ENCODE peak calls at places on chromosome 4, in six cellular contexts. One of them, this sample, is unnamed.

GRCh38 chr4:85005865-85006377 is 39.4 kb upstream of the WDFY3 start:
- DNase-seq in neural progenitor cell: no peak
- DNase-seq in HCT116: no peak
- DNase-seq in OCI-LY7: no peak
- DNase-seq in GM23248: peak; percentile 93
- DNase-seq in SK-N-SH: no peak
- DNase-seq in this sample: no peak

GRCh38 chr4:181701219-181701618 is 542.0 kb upstream of the TENM3 start:
- DNase-seq in neural progenitor cell: no peak
- DNase-seq in HCT116: no peak
- DNase-seq in OCI-LY7: no peak
- DNase-seq in GM23248: no peak
- DNase-seq in SK-N-SH: no peak
- DNase-seq in this sample: no peak

GRCh38 chr4:82578935-82579334 is 17.1 kb upstream of the TMEM150C start:
- DNase-seq in neural progenitor cell: no peak
- DNase-seq in HCT116: peak; percentile 19
- DNase-seq in OCI-LY7: no peak
- DNase-seq in GM23248: peak; percentile 7
- DNase-seq in SK-N-SH: no peak
- DNase-seq in this sample: no peak

GRCh38 chr4:135281230-135281629 is 1079.6 kb upstream of the PABPC4L start:
- DNase-seq in neural progenitor cell: no peak
- DNase-seq in HCT116: no peak
- DNase-seq in OCI-LY7: no peak
- DNase-seq in GM23248: no peak
- DNase-seq in SK-N-SH: no peak
- DNase-seq in this sample: no peak

GRCh38 chr4:136383126-136383525 is 1149.2 kb downstream of the PCDH18 start:
- DNase-seq in neural progenitor cell: no peak
- DNase-seq in HCT116: no peak
- DNase-seq in OCI-LY7: no peak
- DNase-seq in GM23248: no peak
- DNase-seq in SK-N-SH: no peak
- DNase-seq in this sample: no peak

GRCh38 chr4:121072836-121073362 is 564 bp upstream of the NDNF start:
- DNase-seq in neural progenitor cell: peak; percentile 66
- DNase-seq in HCT116: no peak
- DNase-seq in OCI-LY7: no peak
- DNase-seq in GM23248: peak; percentile 35
- DNase-seq in SK-N-SH: peak; percentile 25
- DNase-seq in this sample: peak; percentile 34

GRCh38 chr4:158890294-158890693 is 121.5 kb downstream of the FNIP2 start:
- DNase-seq in neural progenitor cell: no peak
- DNase-seq in HCT116: no peak
- DNase-seq in OCI-LY7: no peak
- DNase-seq in GM23248: no peak
- DNase-seq in SK-N-SH: no peak
- DNase-seq in this sample: no peak

GRCh38 chr4:149218672-149219071 is 597.0 kb downstream of the IQCM start:
- DNase-seq in neural progenitor cell: no peak
- DNase-seq in HCT116: no peak
- DNase-seq in OCI-LY7: no peak
- DNase-seq in GM23248: no peak
- DNase-seq in SK-N-SH: no peak
- DNase-seq in this sample: no peak

GRCh38 chr4:8100696-8101095 is 57.9 kb downstream of the ABLIM2 start:
- DNase-seq in neural progenitor cell: no peak
- DNase-seq in HCT116: no peak
- DNase-seq in OCI-LY7: no peak
- DNase-seq in GM23248: peak; percentile 26
- DNase-seq in SK-N-SH: no peak
- DNase-seq in this sample: no peak

GRCh38 chr4:11632488-11632887 is 203.8 kb upstream of the HS3ST1 start:
- DNase-seq in neural progenitor cell: no peak
- DNase-seq in HCT116: peak; percentile 95
- DNase-seq in OCI-LY7: no peak
- DNase-seq in GM23248: no peak
- DNase-seq in SK-N-SH: no peak
- DNase-seq in this sample: no peak

GRCh38 chr4:48483777-48484493 is 792 bp downstream of the SLC10A4 start:
- DNase-seq in neural progenitor cell: peak; percentile 29
- DNase-seq in HCT116: no peak
- DNase-seq in OCI-LY7: no peak
- DNase-seq in GM23248: peak; percentile 22
- DNase-seq in SK-N-SH: peak; percentile 79
- DNase-seq in this sample: peak; percentile 11

GRCh38 chr4:41509411-41510008 is 28.4 kb upstream of the LIMCH1 start:
- DNase-seq in neural progenitor cell: no peak
- DNase-seq in HCT116: no peak
- DNase-seq in OCI-LY7: no peak
- DNase-seq in GM23248: no peak
- DNase-seq in SK-N-SH: no peak
- DNase-seq in this sample: no peak

GRCh38 chr4:77819409-77819835 is 254 bp upstream of the CNOT6L start:
- DNase-seq in neural progenitor cell: no peak
- DNase-seq in HCT116: no peak
- DNase-seq in OCI-LY7: peak; percentile 75
- DNase-seq in GM23248: peak; percentile 82
- DNase-seq in SK-N-SH: peak; percentile 73
- DNase-seq in this sample: peak; percentile 81

GRCh38 chr4:143653031-143653430 is 47.4 kb downstream of the FREM3 start:
- DNase-seq in neural progenitor cell: no peak
- DNase-seq in HCT116: no peak
- DNase-seq in OCI-LY7: no peak
- DNase-seq in GM23248: no peak
- DNase-seq in SK-N-SH: no peak
- DNase-seq in this sample: no peak

GRCh38 chr4:17854076-17854475 is 43.3 kb downstream of the NCAPG start:
- DNase-seq in neural progenitor cell: no peak
- DNase-seq in HCT116: no peak
- DNase-seq in OCI-LY7: no peak
- DNase-seq in GM23248: no peak
- DNase-seq in SK-N-SH: no peak
- DNase-seq in this sample: no peak

GRCh38 chr4:7390906-7391636 is 43.7 kb downstream of the PSAPL1 start:
- DNase-seq in neural progenitor cell: no peak
- DNase-seq in HCT116: no peak
- DNase-seq in OCI-LY7: no peak
- DNase-seq in GM23248: no peak
- DNase-seq in SK-N-SH: peak; percentile 5
- DNase-seq in this sample: no peak

GRCh38 chr4:185381794-185382193 is 13.9 kb downstream of the LRP2BP start:
- DNase-seq in neural progenitor cell: no peak
- DNase-seq in HCT116: no peak
- DNase-seq in OCI-LY7: no peak
- DNase-seq in GM23248: peak; percentile 51
- DNase-seq in SK-N-SH: no peak
- DNase-seq in this sample: no peak

DNA sequence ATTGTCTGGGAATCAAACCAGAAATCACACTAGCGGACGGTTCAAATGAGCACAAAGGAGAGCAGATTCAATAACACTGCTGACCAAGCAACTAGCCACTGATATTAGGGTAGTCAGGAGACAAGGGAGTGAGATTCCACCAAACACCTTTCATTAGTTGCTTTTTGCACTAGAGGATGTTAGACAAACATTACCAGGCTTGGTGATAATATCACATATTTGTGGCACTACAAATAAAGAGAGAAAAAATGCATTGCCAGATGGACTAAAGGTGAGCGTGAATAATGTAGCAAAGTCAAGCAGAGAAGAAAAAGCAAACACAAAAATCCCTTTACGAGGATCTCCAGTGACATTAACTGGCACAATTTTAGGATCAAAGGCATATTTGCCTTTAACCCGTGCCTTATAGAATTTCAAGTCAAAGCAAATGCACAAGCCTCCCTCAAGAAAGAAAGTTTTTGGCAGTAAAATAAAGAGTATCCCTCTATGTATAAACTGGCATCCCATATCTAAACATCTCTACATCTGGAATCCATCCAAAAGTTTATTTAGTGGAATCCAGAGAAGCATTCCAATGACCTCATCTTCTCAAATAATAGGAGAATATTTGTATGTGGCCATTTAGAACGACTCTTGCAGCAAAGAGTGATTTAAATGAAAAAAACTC is 290.9 kb downstream of the KCTD8 start:
- DNase-seq in neural progenitor cell: no peak
- DNase-seq in HCT116: no peak
- DNase-seq in OCI-LY7: no peak
- DNase-seq in GM23248: peak; percentile 2
- DNase-seq in SK-N-SH: no peak
- DNase-seq in this sample: peak; percentile 46
- TF ChIP-seq EZH2phosphoT487 in neural progenitor cell: no peak
- TF ChIP-seq EZH2phosphoT487 in HCT116: no peak
- TF ChIP-seq EZH2phosphoT487 in OCI-LY7: no peak
- TF ChIP-seq EZH2phosphoT487 in GM23248: no peak
- TF ChIP-seq EZH2phosphoT487 in SK-N-SH: no peak
- TF ChIP-seq EZH2phosphoT487 in this sample: no peak

DNA sequence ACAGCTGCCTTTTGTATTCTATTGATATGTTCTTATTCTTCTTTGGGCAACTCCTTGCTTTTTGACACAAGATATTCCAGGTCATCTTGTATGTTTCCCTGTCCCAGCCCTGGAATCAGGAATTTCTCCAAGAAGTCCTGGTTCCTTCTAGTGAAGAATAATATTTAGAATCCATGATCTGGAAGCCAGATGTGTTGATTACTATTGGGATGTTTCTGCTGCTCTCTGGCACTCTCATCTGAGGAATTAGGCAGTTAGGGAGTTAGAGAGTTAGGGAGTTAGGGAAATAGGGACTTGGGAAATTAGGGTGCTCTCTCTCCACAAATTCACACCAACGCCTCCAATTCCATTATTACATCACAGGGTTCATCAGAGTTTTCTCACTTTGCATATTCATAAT is 191.2 kb downstream of the ZNF330 start:
- DNase-seq in neural progenitor cell: no peak
- DNase-seq in HCT116: no peak
- DNase-seq in OCI-LY7: no peak
- DNase-seq in GM23248: no peak
- DNase-seq in SK-N-SH: no peak
- DNase-seq in this sample: no peak
- TF ChIP-seq EZH2phosphoT487 in neural progenitor cell: no peak
- TF ChIP-seq EZH2phosphoT487 in HCT116: no peak
- TF ChIP-seq EZH2phosphoT487 in OCI-LY7: no peak
- TF ChIP-seq EZH2phosphoT487 in GM23248: no peak
- TF ChIP-seq EZH2phosphoT487 in SK-N-SH: no peak
- TF ChIP-seq EZH2phosphoT487 in this sample: no peak

GRCh38 chr4:114257516-114257915 is 278.1 kb upstream of the ARSJ start:
- DNase-seq in neural progenitor cell: no peak
- DNase-seq in HCT116: no peak
- DNase-seq in OCI-LY7: no peak
- DNase-seq in GM23248: peak; percentile 80
- DNase-seq in SK-N-SH: no peak
- DNase-seq in this sample: no peak
- TF ChIP-seq EZH2phosphoT487 in neural progenitor cell: no peak
- TF ChIP-seq EZH2phosphoT487 in HCT116: no peak
- TF ChIP-seq EZH2phosphoT487 in OCI-LY7: no peak
- TF ChIP-seq EZH2phosphoT487 in GM23248: no peak
- TF ChIP-seq EZH2phosphoT487 in SK-N-SH: no peak
- TF ChIP-seq EZH2phosphoT487 in this sample: no peak

DNA sequence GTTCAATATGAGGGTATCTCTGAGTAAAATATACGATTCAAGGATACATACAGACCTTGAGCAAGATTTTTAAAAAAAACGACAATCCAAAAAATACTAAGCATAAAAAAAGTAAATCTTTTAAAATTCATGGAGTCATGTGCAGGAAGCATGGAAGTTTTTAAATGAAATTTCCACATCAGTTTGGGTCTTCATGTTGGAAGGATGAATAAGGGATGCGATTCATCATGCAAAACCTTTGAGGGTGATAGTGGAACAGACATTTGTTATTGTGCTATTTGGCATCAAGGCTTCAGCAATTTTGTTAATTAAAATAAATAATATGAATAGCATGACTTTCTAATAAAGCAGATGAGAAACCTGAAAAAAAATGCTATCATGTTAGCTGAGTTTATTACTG is 815.0 kb upstream of the PCDH10 start:
- DNase-seq in neural progenitor cell: no peak
- DNase-seq in HCT116: no peak
- DNase-seq in OCI-LY7: no peak
- DNase-seq in GM23248: no peak
- DNase-seq in SK-N-SH: no peak
- DNase-seq in this sample: no peak
- TF ChIP-seq EZH2phosphoT487 in neural progenitor cell: no peak
- TF ChIP-seq EZH2phosphoT487 in HCT116: no peak
- TF ChIP-seq EZH2phosphoT487 in OCI-LY7: no peak
- TF ChIP-seq EZH2phosphoT487 in GM23248: no peak
- TF ChIP-seq EZH2phosphoT487 in SK-N-SH: no peak
- TF ChIP-seq EZH2phosphoT487 in this sample: no peak

GRCh38 chr4:114780205-114780604 is 181.6 kb downstream of the UGT8 start:
- DNase-seq in neural progenitor cell: peak; percentile 68
- DNase-seq in HCT116: peak; percentile 24
- DNase-seq in OCI-LY7: peak; percentile 4
- DNase-seq in GM23248: peak; percentile 52
- DNase-seq in SK-N-SH: peak; percentile 1
- DNase-seq in this sample: peak; percentile 51
- TF ChIP-seq EZH2phosphoT487 in neural progenitor cell: no peak
- TF ChIP-seq EZH2phosphoT487 in HCT116: no peak
- TF ChIP-seq EZH2phosphoT487 in OCI-LY7: no peak
- TF ChIP-seq EZH2phosphoT487 in GM23248: no peak
- TF ChIP-seq EZH2phosphoT487 in SK-N-SH: no peak
- TF ChIP-seq EZH2phosphoT487 in this sample: no peak